ENCODE peak calls at places on chromosome 19, in six cellular contexts. L is adrenal gland; F is GM23338; E is cardiac muscle cell; U is CD4-positive, alpha-beta T cell; G is naive thymus-derived CD4-positive, alpha-beta T cell. A is an unnamed sample.
A peak's percentile ranks its signal among the peaks of the same experiment; 100 is the strongest.

GRCh38 chr19:14558370-14559066 is 13.3 kb downstream of the NDUFB7 start:
- DNase-seq in L (no peak), F (no peak), G (no peak), E (no peak), U (no peak), A (no peak)

GRCh38 chr19:58056261-58056660 is 2.8 kb upstream of the ZNF135 start:
- DNase-seq in G (no peak), U (no peak), L (no peak), E (no peak), F (no peak), A (no peak)

GRCh38 chr19:8311461-8312260 is 3.5 kb upstream of the CD320 start:
- DNase-seq in G (no peak), F (no peak), E (no peak), L (peak; percentile 61), U (no peak), A (peak; percentile 70)

GRCh38 chr19:8214802-8215201 is 5.6 kb downstream of the CERS4 start:
- DNase-seq in F (no peak), E (peak; percentile 11), L (no peak), U (no peak), G (no peak), A (no peak)

GRCh38 chr19:498591-498950 is 2.3 kb downstream of the MADCAM1 start:
- DNase-seq in U (no peak), F (no peak), L (no peak), G (no peak), E (no peak), A (no peak)

GRCh38 chr19:56079609-56080008 is 41.5 kb downstream of the ZNF787 start:
- DNase-seq in G (no peak), E (no peak), U (no peak), L (no peak), F (no peak), A (no peak)

GRCh38 chr19:11338164-11338563 is 1.3 kb downstream of the RAB3D start:
- DNase-seq in L (no peak), F (no peak), E (no peak), U (no peak), G (no peak), A (peak; percentile 54)

GRCh38 chr19:28887920-28888618 is 324.9 kb downstream of the UQCRFS1 start:
- DNase-seq in L (no peak), E (no peak), F (no peak), U (no peak), G (no peak), A (no peak)

GRCh38 chr19:16328824-16329482 is 4.3 kb downstream of the KLF2 start:
- DNase-seq in L (peak; percentile 62), E (no peak), G (peak; percentile 77), F (no peak), U (peak; percentile 52), A (no peak)
- H3K27ac ChIP-seq in L (no peak overlapping the region), E (no peak overlapping the region), G (peak overlapping the region; percentile 98), F (no peak overlapping the region), U (peak overlapping the region; percentile 77), A (peak overlapping the region; percentile 91)

GRCh38 chr19:18972851-18973250 is 31.8 kb upstream of the HOMER3 start:
- DNase-seq in L (no peak), U (no peak), G (no peak), E (peak; percentile 42), F (no peak), A (no peak)
- H3K27me3 ChIP-seq in L (no peaks in the 10 kb centered on the region), U (no peaks in the 10 kb centered on the region), G (no peaks in the 10 kb centered on the region), E (no peaks in the 10 kb centered on the region), F (no peaks in the 10 kb centered on the region), A (no peaks in the 10 kb centered on the region)

GRCh38 chr19:39158646-39159260 is 33.2 kb downstream of the PAK4 start:
- DNase-seq in E (no peak), F (no peak), U (no peak), G (no peak), L (no peak), A (no peak)

GRCh38 chr19:39160523-39160861 is 34.9 kb downstream of the PAK4 start:
- DNase-seq in G (no peak), E (peak; percentile 84), F (no peak), L (peak; percentile 61), U (no peak), A (no peak)

GRCh38 chr19:39162441-39163043 is 34.2 kb upstream of the NCCRP1 start:
- DNase-seq in G (no peak), E (no peak), F (no peak), L (no peak), U (no peak), A (no peak)

GRCh38 chr19:39163621-39164020 is 33.1 kb upstream of the NCCRP1 start:
- DNase-seq in U (no peak), G (no peak), F (no peak), E (no peak), L (no peak), A (no peak)

DNA sequence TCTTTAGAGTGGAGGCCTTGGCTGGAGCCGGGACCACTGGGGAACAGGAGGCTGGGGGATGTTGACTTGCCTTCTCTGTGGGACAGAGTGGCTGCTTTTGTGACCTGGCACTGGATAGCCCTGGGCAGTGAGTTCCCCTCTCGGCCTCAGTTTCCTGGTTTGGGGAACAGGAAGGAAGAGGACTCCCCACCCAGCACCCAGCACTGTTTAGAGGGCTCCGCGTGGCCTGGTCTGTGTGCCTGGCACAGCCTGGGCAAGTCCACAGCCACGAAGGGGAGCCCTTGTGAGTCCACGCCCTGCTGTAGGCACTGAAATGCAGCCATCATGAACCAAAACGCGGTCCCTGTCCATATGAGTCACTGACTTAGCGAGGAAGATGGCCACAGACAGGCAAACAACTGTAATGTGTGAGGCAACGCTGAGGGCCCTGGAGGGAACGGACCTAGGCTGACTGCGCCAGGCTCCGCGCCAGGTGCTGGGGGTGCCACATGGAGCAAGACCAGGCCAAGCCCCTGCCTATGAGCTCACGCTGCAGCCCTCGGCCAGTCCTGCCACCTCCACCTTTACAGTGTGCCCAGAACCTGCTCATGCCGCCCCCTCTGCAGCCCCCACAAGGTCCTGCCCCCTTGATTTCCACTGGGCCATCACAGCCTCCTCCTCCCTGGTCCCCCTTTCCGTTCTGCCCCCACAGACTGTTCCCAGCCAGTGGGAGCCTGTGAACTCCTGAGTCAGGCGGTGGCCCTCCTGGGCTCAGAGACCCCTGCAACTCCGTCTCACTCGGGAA is 35.5 kb downstream of the PAK4 start:
- DNase-seq in E (peak; percentile 21), G (no peak), U (no peak), L (no peak), F (no peak), A (no peak)
- H3K27ac ChIP-seq in E (no peak overlapping the region), G (no peak overlapping the region), U (no peak overlapping the region), L (no peak overlapping the region), F (no peak overlapping the region), A (peak overlapping the region; percentile 29)

DNA sequence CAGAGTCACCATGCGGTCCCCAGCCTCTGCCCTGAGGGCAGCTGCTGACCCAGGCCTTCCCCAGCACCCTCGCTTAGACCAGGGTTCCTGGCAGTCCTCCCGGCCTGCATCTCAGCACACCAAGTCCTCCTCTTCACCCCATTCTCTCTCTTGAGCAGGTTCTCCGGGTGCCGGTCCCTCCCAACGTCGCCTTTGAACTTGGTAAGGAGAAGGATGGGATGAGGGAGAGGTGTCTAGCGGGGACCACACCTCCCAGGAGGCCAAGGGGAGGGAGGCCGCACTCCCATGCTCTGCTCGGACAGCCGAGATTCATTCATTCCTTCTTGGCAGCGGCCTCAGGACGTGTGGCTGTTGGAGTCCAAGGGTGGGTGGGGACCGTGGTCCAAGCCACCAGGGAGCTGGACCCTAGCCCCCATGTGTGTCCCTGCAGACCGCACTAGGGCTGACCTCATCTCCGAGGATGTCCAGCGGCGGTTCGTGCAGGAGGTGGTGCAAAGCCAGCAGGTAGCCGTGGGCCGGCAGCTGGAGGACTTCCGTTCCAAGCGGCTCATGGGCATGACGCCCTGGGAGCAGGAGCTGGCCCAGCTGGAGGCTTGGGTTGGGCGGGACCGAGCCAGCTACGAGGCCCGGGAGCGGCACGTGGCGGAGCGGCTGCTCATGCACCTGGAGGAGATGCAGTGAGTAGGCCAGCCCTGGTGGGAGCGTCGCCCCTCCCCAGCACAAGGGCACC is 9.4 kb downstream of the ARHGEF1 start:
- DNase-seq in E (no peak), U (no peak), F (no peak), G (no peak), L (no peak), A (no peak)
- H3K27me3 ChIP-seq in E (no peaks in the 10 kb centered on the region), U (no peaks in the 10 kb centered on the region), F (no peaks in the 10 kb centered on the region), G (no peaks in the 10 kb centered on the region), L (no peaks in the 10 kb centered on the region), A (no peaks in the 10 kb centered on the region)